ENCODE peak calls at places on chromosomes 13 and 19, in seven cellular contexts. M is keratinocyte, N is suprapubic skin, V is GM12878, K is adrenal gland, L is DND-41, J is lower lobe of right lung. E is an unnamed sample. For H3K4me1, the result is how much of the 10 kb centered on the place peaks cover.

GRCh38 chr19:15432629-15433518 is 14.1 kb upstream of the AKAP8L start:
- DNase-seq in M (no peak), N (peak), V (peak), K (peak), L (peak), J (peak), E (peak)

GRCh38 chr13:99600318-99600717 is 99.0 kb downstream of the TM9SF2 start:
- DNase-seq in M (no peak), N (no peak), V (no peak), K (no peak), L (peak), J (no peak), E (no peak)

GRCh38 chr19:39996811-39997594 is at the start of gene ZNF546:
- DNase-seq in M (peak), N (peak), V (peak), K (peak), L (peak), J (peak), E (peak)

GRCh38 chr13:21124853-21125252 is 51.5 kb downstream of the SKA3 start:
- DNase-seq in M (no peak), N (no peak), V (no peak), K (peak), L (peak), J (no peak), E (no peak)

GRCh38 chr13:29991343-29991742 is 140.9 kb upstream of the UBL3 start:
- DNase-seq in M (peak), N (no peak), V (no peak), K (no peak), L (no peak), J (no peak), E (no peak)

GRCh38 chr19:42176990-42177685 is 40.3 kb downstream of the DEDD2 start:
- DNase-seq in M (no peak), N (no peak), V (no peak), K (peak), L (peak), J (peak), E (no peak)

GRCh38 chr13:19882231-19882630 is 18.8 kb upstream of the ZMYM5 start:
- DNase-seq in M (no peak), N (no peak), V (no peak), K (no peak), L (no peak), J (no peak), E (no peak)

GRCh38 chr19:51156710-51157109 is 14.6 kb downstream of the SIGLEC7 start:
- DNase-seq in M (no peak), N (no peak), V (no peak), K (no peak), L (no peak), J (no peak), E (no peak)

GRCh38 chr13:76856141-76856571 is 30.0 kb downstream of the KCTD12 start:
- DNase-seq in M (peak), N (no peak), V (no peak), K (no peak), L (no peak), J (no peak), E (no peak)

GRCh38 chr19:55146648-55147218 is 2.3 kb downstream of the TNNT1 start:
- DNase-seq in M (no peak), N (no peak), V (no peak), K (no peak), L (no peak), J (no peak), E (no peak)

GRCh38 chr13:75635101-75635620 is 969 bp upstream of the LMO7 start:
- DNase-seq in M (no peak), N (no peak), V (no peak), K (peak), L (no peak), J (no peak), E (no peak)

GRCh38 chr13:23505007-23505406 is 65.2 kb upstream of the TNFRSF19 start:
- DNase-seq in M (no peak), N (no peak), V (no peak), K (no peak), L (no peak), J (no peak), E (no peak)

GRCh38 chr13:93621051-93621450 is 394.4 kb downstream of the GPC6 start:
- DNase-seq in M (no peak), N (no peak), V (no peak), K (no peak), L (no peak), J (no peak), E (no peak)

GRCh38 chr13:47638627-47639026 is 362.4 kb downstream of the SUCLA2 start:
- DNase-seq in M (no peak), N (no peak), V (no peak), K (no peak), L (no peak), J (no peak), E (no peak)

GRCh38 chr13:26872444-26873173 is 112.0 kb upstream of the GPR12 start:
- DNase-seq in M (no peak), N (no peak), V (no peak), K (peak), L (peak), J (peak), E (no peak)

GRCh38 chr13:100195568-100195967 is 106.7 kb downstream of the PCCA start:
- DNase-seq in M (no peak), N (no peak), V (no peak), K (no peak), L (no peak), J (no peak), E (no peak)

GRCh38 chr19:8641908-8642547 is 11.6 kb downstream of the NFILZ start:
- DNase-seq in M (no peak), N (no peak), V (no peak), K (no peak), L (peak), J (no peak), E (no peak)

GRCh38 chr13:26853272-26853818 is 92.8 kb upstream of the GPR12 start:
- DNase-seq in M (no peak), N (no peak), V (no peak), K (no peak), L (no peak), J (no peak), E (no peak)

GRCh38 chr13:99605417-99606321 is 104.4 kb downstream of the TM9SF2 start:
- DNase-seq in M (no peak), N (no peak), V (no peak), K (peak), L (peak), J (peak), E (no peak)

GRCh38 chr19:41352609-41353465 is 885 bp downstream of the TGFB1 start:
- DNase-seq in M (no peak), N (no peak), V (no peak), K (peak), L (peak), J (peak), E (no peak)

GRCh38 chr19:17555929-17556813 is 722 bp downstream of the COLGALT1 start:
- DNase-seq in M (no peak), N (no peak), V (no peak), K (peak), L (peak), J (peak), E (no peak)

GRCh38 chr19:2578911-2579677 is 103.2 kb downstream of the GADD45B start:
- DNase-seq in M (no peak), N (peak), V (no peak), K (peak), L (no peak), J (peak), E (no peak)

GRCh38 chr19:33393286-33394005 is 19.9 kb downstream of the CEBPG start:
- DNase-seq in M (no peak), N (no peak), V (no peak), K (peak), L (no peak), J (peak), E (no peak)
- H3K4me1 ChIP-seq in M (under half), N (half or more), V (under half), K (under half), L (under half), J (half or more), E (half or more)

GRCh38 chr19:52991021-52991420 is 22.7 kb upstream of the ERVV-1 start:
- DNase-seq in M (no peak), N (no peak), V (no peak), K (no peak), L (no peak), J (no peak), E (no peak)
- H3K4me3 ChIP-seq in M (no peak), N (no peak), V (no peak), K (no peak), L (no peak), J (no peak), E (no peak)

GRCh38 chr19:47275866-47276461 is 1.3 kb downstream of the INAFM1 start:
- DNase-seq in M (no peak), N (no peak), V (no peak), K (peak), L (no peak), J (peak), E (no peak)
- H3K4me1 ChIP-seq in M (under half), N (under half), V (under half), K (under half), L (under half), J (under half), E (under half)

GRCh38 chr19:29596080-29596479 is 10.0 kb upstream of the POP4 start:
- DNase-seq in M (no peak), N (no peak), V (no peak), K (no peak), L (no peak), J (no peak), E (no peak)
- H3K4me3 ChIP-seq in M (no peak), N (no peak), V (no peak), K (no peak), L (no peak), J (no peak), E (no peak)

GRCh38 chr19:38838986-38839761 is 7.6 kb upstream of the ECH1 start:
- DNase-seq in M (no peak), N (no peak), V (no peak), K (no peak), L (no peak), J (no peak), E (no peak)

GRCh38 chr19:38841180-38841766 is 8.5 kb downstream of the HNRNPL start:
- DNase-seq in M (no peak), N (no peak), V (no peak), K (no peak), L (no peak), J (no peak), E (no peak)

GRCh38 chr19:38840583-38840968 is 9.0 kb upstream of the ECH1 start:
- DNase-seq in M (no peak), N (no peak), V (no peak), K (peak), L (no peak), J (no peak), E (no peak)

GRCh38 chr19:38838208-38838985 is 6.8 kb upstream of the ECH1 start:
- DNase-seq in M (peak), N (no peak), V (no peak), K (no peak), L (no peak), J (no peak), E (no peak)

GRCh38 chr19:38839816-38840582 is 8.4 kb upstream of the ECH1 start:
- DNase-seq in M (no peak), N (no peak), V (no peak), K (peak), L (no peak), J (no peak), E (no peak)
- H3K4me1 ChIP-seq in M (half or more), N (half or more), V (under half), K (under half), L (under half), J (under half), E (under half)

GRCh38 chr19:7506385-7507328 is 9.2 kb upstream of the ZNF358 start:
- DNase-seq in M (no peak), N (no peak), V (no peak), K (peak), L (peak), J (peak), E (peak)
- H3K4me3 ChIP-seq in M (no peak), N (no peak), V (no peak), K (no peak), L (no peak), J (no peak), E (peak)

E was measured in esophagus squamous epithelium.